ENCODE peak calls at places on chromosomes 1 and 21, in five cellular contexts. S, P, N, O and A are unnamed samples.

GRCh38 chr1:242736569-242736968 is 212.1 kb upstream of the PLD5 start:
- DNase-seq in N (no peak), S (no peak), P (no peak), O (no peak), A (no peak)

GRCh38 chr1:169680377-169681019 is 30.9 kb downstream of the SELL start:
- DNase-seq in S (no peak), O (no peak), P (no peak), N (no peak), A (no peak)

GRCh38 chr1:239718997-239719628 is 332.7 kb downstream of the CHRM3 start:
- DNase-seq in S (no peak), P (no peak), N (no peak), O (no peak), A (peak)

GRCh38 chr1:224193319-224193966 is 10.4 kb downstream of the DEGS1 start:
- DNase-seq in P (no peak), S (no peak), O (no peak), N (no peak), A (no peak)

GRCh38 chr21:45004481-45005263 is 64.8 kb downstream of the SLX9 start:
- DNase-seq in N (no peak), S (no peak), O (no peak), P (no peak), A (no peak)

GRCh38 chr1:2611034-2611501 is 21.7 kb downstream of the MMEL1 start:
- DNase-seq in S (no peak), P (peak), O (no peak), N (no peak), A (no peak)

GRCh38 chr1:175015243-175015642 is 8.0 kb downstream of the MRPS14 start:
- DNase-seq in N (no peak), S (no peak), O (no peak), P (peak), A (no peak)

GRCh38 chr1:215719569-215719968 is 152.5 kb downstream of the KCTD3 start:
- DNase-seq in S (no peak), O (no peak), N (no peak), P (no peak), A (no peak)

GRCh38 chr1:39268906-39269305 is 64.4 kb downstream of the MACF1 start:
- DNase-seq in O (no peak), S (no peak), N (no peak), P (no peak), A (no peak)

GRCh38 chr1:245937316-245938045 is 569.6 kb downstream of the SMYD3 start:
- DNase-seq in O (no peak), N (no peak), P (no peak), S (no peak), A (no peak)

GRCh38 chr1:8816831-8817412 is 518 bp downstream of the RERE start:
- DNase-seq in P (peak), N (peak), O (no peak), S (no peak), A (peak)

GRCh38 chr1:25809283-25809926 is 9.4 kb downstream of the SELENON start:
- DNase-seq in S (no peak), P (no peak), O (no peak), N (no peak), A (peak)

GRCh38 chr1:25030674-25031589 is 100.9 kb upstream of the RUNX3 start:
- DNase-seq in N (no peak), P (no peak), O (no peak), S (no peak), A (no peak)

GRCh38 chr1:8727809-8728213 is 89.6 kb downstream of the RERE start:
- DNase-seq in O (no peak), P (peak), N (no peak), S (no peak), A (no peak)

GRCh38 chr1:77068013-77068412 is 151.2 kb downstream of the PIGK start:
- DNase-seq in P (no peak), S (no peak), O (no peak), N (no peak), A (no peak)

GRCh38 chr1:206785366-206785765 is 13.1 kb upstream of the IL10 start:
- DNase-seq in N (no peak), O (no peak), P (no peak), S (no peak), A (no peak)

GRCh38 chr1:61124691-61125090 is 42.3 kb downstream of the NFIA start:
- DNase-seq in S (no peak), P (no peak), N (no peak), O (no peak), A (no peak)

GRCh38 chr1:21319447-21320407 is 29.5 kb upstream of the ECE1 start:
- DNase-seq in N (no peak), S (no peak), O (no peak), P (peak), A (no peak)

GRCh38 chr1:36321119-36321951 is 2.1 kb downstream of the EVA1B start:
- DNase-seq in N (peak), P (peak), S (no peak), O (peak), A (no peak)

GRCh38 chr1:57411262-57411661 is 12.6 kb downstream of the DAB1 start:
- DNase-seq in N (no peak), O (no peak), S (no peak), P (peak), A (no peak)

GRCh38 chr1:8259498-8260290 is 58.2 kb upstream of the SLC45A1 start:
- DNase-seq in P (peak), N (no peak), S (no peak), O (no peak), A (no peak)

GRCh38 chr1:31871703-31872102 is 55.9 kb upstream of the SPOCD1 start:
- DNase-seq in S (no peak), P (no peak), O (no peak), N (no peak), A (no peak)

GRCh38 chr21:27584266-27584665 is 617.4 kb upstream of the ADAMTS5 start:
- DNase-seq in S (no peak), N (no peak), P (no peak), O (no peak), A (no peak)

GRCh38 chr1:53014791-53015507 is 47.1 kb upstream of the PODN start:
- DNase-seq in P (peak), S (peak), N (peak), O (peak), A (peak)

GRCh38 chr1:203039609-203040517 is 13.6 kb downstream of the PPFIA4 start:
- DNase-seq in P (no peak), S (no peak), O (no peak), N (no peak), A (no peak)

GRCh38 chr1:205822397-205822796 is 9.4 kb upstream of the SLC41A1 start:
- DNase-seq in P (no peak), O (no peak), S (no peak), N (no peak), A (no peak)

GRCh38 chr1:183069562-183070216 is 46.5 kb downstream of the LAMC1 start:
- DNase-seq in O (no peak), N (no peak), S (no peak), P (no peak), A (no peak)

GRCh38 chr1:22184892-22185612 is 42.2 kb upstream of the WNT4 start:
- DNase-seq in O (no peak), P (peak), S (no peak), N (no peak), A (no peak)